ENCODE peak calls at places on chromosomes 4 and X, in four cellular contexts. J, R, E and N are unnamed samples.

GRCh38 chr4:2755821-2756690 is at the start of gene TNIP2:
- DNase-seq in J (no peak), E (peak), R (peak), N (peak)

GRCh38 chr4:140291259-140291658 is 82.2 kb upstream of the SCOC start:
- DNase-seq in R (no peak), J (no peak), E (no peak), N (no peak)

GRCh38 chrX:107579956-107580355 is 48.4 kb upstream of the PRPS1 start:
- DNase-seq in E (no peak), J (no peak), R (no peak), N (peak)

GRCh38 chr4:7238300-7238960 is 46.1 kb downstream of the SORCS2 start:
- DNase-seq in E (no peak), J (peak), R (no peak), N (no peak)

GRCh38 chr4:98540803-98541202 is 117.6 kb downstream of the TSPAN5 start:
- DNase-seq in J (no peak), R (no peak), E (no peak), N (no peak)

GRCh38 chrX:7110821-7111276 is 36.7 kb upstream of the STS start:
- DNase-seq in R (no peak), J (no peak), E (no peak), N (no peak)

GRCh38 chr4:61309616-61310015 is 109.5 kb downstream of the ADGRL3 start:
- DNase-seq in E (no peak), J (no peak), R (no peak), N (peak)

GRCh38 chr4:7772708-7773385 is 166.8 kb downstream of the AFAP1 start:
- DNase-seq in E (no peak), R (peak), J (no peak), N (no peak)

GRCh38 chr4:21688596-21689265 is 259.8 kb downstream of the KCNIP4 start:
- DNase-seq in R (no peak), E (no peak), J (no peak), N (peak)

GRCh38 chr4:54332577-54332976 is 103.5 kb downstream of the PDGFRA start:
- DNase-seq in R (no peak), J (no peak), E (no peak), N (no peak)

GRCh38 chr4:16264798-16265197 is 38.5 kb upstream of the TAPT1 start:
- DNase-seq in E (no peak), R (no peak), J (no peak), N (peak)

GRCh38 chr4:181524455-181524854 is 718.7 kb upstream of the TENM3 start:
- DNase-seq in J (no peak), R (no peak), E (no peak), N (no peak)

GRCh38 chrX:130118941-130119640 is 8.8 kb upstream of the ELF4 start:
- DNase-seq in R (no peak), J (no peak), E (no peak), N (peak)

GRCh38 chrX:150766351-150767044 is 73.3 kb downstream of the MTMR1 start:
- DNase-seq in E (no peak), J (no peak), R (peak), N (no peak)

GRCh38 chr4:78131403-78131802 is 74.3 kb downstream of the FRAS1 start:
- DNase-seq in J (no peak), E (no peak), R (no peak), N (no peak)

GRCh38 chrX:69163936-69164741 is 1.1 kb downstream of the PJA1 start:
- DNase-seq in R (peak), J (no peak), E (no peak), N (peak)

GRCh38 chr4:31390849-31391248 is 670.7 kb downstream of the PCDH7 start:
- DNase-seq in E (no peak), J (no peak), R (no peak), N (no peak)

GRCh38 chr4:101818362-101818761 is 27.8 kb downstream of the BANK1 start:
- DNase-seq in R (no peak), J (no peak), E (no peak), N (peak)

GRCh38 chrX:153568612-153569011 is 30.3 kb downstream of the CCNQ start:
- DNase-seq in E (no peak), R (peak), J (no peak), N (no peak)

GRCh38 chrX:151974336-151975227 is at the start of gene GABRE:
- DNase-seq in R (peak), E (peak), J (no peak), N (peak)

GRCh38 chr4:126207892-126208291 is 893.1 kb downstream of the FAT4 start:
- DNase-seq in E (no peak), J (no peak), R (no peak), N (no peak)

GRCh38 chrX:55451990-55452824 is at the start of gene MAGEH1:
- DNase-seq in R (peak), E (peak), J (peak), N (peak)

GRCh38 chr4:2071252-2071911 is 12.3 kb downstream of the NAT8L start:
- DNase-seq in E (no peak), R (no peak), J (no peak), N (no peak)

GRCh38 chr4:76067652-76068286 is 6.7 kb upstream of the ART3 start:
- DNase-seq in J (no peak), E (peak), R (peak), N (peak)

GRCh38 chr4:27024807-27025206 is 164.2 kb downstream of the STIM2 start:
- DNase-seq in J (no peak), E (no peak), R (no peak), N (no peak)

GRCh38 chrX:53239474-53239873 is 14.5 kb upstream of the KDM5C start:
- DNase-seq in E (no peak), R (peak), J (no peak), N (no peak)

GRCh38 chr4:138216272-138216867 is 25.8 kb downstream of the SLC7A11 start:
- DNase-seq in J (no peak), E (no peak), R (no peak), N (no peak)
- H3K4ac ChIP-seq in J (no peak), E (no peak), R (no peak), N (no peak)

GRCh38 chr4:104915373-104915772 is 231.3 kb upstream of the TET2 start:
- DNase-seq in R (no peak), E (no peak), J (no peak), N (no peak)

GRCh38 chr4:104915864-104916263 is 230.8 kb upstream of the TET2 start:
- DNase-seq in J (no peak), R (peak), E (no peak), N (no peak)

GRCh38 chr4:104909376-104909775 is 237.3 kb upstream of the TET2 start:
- DNase-seq in R (no peak), J (no peak), E (no peak), N (no peak)

GRCh38 chr4:104907991-104908390 is 238.7 kb upstream of the TET2 start:
- DNase-seq in J (no peak), E (no peak), R (no peak), N (no peak)

GRCh38 chr4:104912518-104912917 is 234.2 kb upstream of the TET2 start:
- DNase-seq in J (no peak), E (no peak), R (no peak), N (no peak)
- H3K4ac ChIP-seq in J (no peak), E (no peak), R (no peak), N (no peak)

DNA sequence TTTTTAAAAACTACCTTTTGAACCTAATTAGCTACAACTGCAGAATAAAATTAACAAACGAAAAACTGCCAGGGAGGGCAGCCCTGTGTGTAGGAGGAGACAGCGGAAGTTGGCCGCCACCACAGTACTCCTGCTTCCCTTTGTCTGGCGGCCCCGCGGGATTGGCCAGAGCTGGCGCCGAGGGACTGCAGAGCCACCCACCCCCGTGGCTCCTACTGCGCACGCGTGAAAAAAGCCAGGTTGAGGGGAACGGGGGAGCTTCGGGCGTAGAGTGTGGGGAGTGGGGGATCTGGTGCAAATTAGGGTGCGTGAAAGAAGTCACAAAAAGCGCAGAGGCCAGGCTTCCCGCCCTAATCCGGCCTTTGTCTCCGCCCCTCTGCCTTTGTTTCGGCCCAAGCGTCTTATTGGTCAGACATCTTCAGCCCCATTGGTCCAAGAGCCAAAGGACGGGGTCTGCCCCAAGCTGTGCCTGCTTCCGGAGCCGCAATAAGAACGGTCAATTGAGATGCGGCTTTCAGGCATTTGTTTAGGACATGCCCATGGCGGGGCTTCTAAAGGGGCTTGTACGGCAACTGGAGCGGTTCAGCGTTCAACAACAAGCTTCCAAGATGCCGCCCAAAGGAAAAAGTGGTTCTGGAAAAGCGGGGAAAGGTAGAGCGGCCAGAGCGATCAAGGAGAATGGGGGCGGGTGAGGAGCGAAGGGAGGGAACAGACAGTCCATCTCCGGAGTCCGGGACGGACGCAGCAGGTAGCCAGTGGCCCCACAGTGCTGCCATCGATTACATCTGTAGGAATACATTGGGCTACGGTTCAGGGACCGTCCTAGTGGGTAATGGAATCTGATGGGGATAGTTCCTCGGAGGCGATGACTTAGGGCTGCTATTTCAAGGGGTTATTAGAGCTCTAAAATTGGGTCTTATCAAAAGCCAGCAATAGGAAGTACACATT is at the start of gene PIN4:
- DNase-seq in J (peak), E (peak), R (peak), N (peak)
- H3K4ac ChIP-seq in J (no peak), E (no peak), R (no peak), N (peak)

GRCh38 chrX:10568428-10568827 is 52.0 kb downstream of the MID1 start:
- DNase-seq in J (no peak), E (no peak), R (no peak), N (no peak)

GRCh38 chrX:10569946-10570345 is 50.4 kb downstream of the MID1 start:
- DNase-seq in J (no peak), E (no peak), R (no peak), N (no peak)

GRCh38 chrX:10567136-10567535 is 53.2 kb downstream of the MID1 start:
- DNase-seq in E (no peak), R (no peak), J (no peak), N (no peak)

GRCh38 chrX:10564484-10564883 is 55.9 kb downstream of the MID1 start:
- DNase-seq in J (no peak), R (no peak), E (no peak), N (no peak)

DNA sequence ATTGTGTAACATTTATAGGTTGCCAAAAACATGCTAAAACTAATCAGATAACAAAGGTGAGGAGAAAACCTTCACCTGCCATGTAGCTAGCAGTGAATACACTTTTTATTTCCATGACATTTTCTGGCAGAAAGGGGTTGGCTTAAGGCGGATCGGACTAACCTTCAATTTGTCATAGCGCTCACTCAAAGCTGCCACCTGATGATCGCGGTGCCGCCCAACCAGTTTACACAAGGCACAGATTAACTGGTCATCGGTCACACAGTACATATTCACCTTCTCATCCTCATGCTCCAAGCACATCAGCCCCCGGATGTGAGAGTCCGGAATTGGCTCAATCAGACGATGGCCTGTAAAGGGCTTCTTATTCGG is 53.7 kb downstream of the MID1 start:
- DNase-seq in J (no peak), R (no peak), E (no peak), N (no peak)
- H3K4ac ChIP-seq in J (no peak), R (no peak), E (no peak), N (no peak)

GRCh38 chr4:44678094-44679023 is at the start of gene GUF1:
- DNase-seq in J (peak), E (peak), R (peak), N (peak)
- H3K4ac ChIP-seq in J (no peak), E (no peak), R (no peak), N (peak)

GRCh38 chr4:169627307-169627706 is 6.9 kb downstream of the CLCN3 start:
- DNase-seq in R (no peak), E (no peak), J (no peak), N (no peak)
- H3K4ac ChIP-seq in R (no peak), E (no peak), J (no peak), N (no peak)

GRCh38 chr4:84967292-84967651 is 782 bp upstream of the WDFY3 start:
- DNase-seq in E (no peak), J (no peak), R (no peak), N (peak)
- H3K4ac ChIP-seq in E (no peak), J (no peak), R (no peak), N (no peak)